ENCODE peak calls at places on chromosomes 13 and 19, in nine cellular contexts. One of them, this sample, is unnamed.

GRCh38 chr19:36028313-36029041 is 4.2 kb downstream of the CLIP3 start:
- DNase-seq in cardiac fibroblast: no peak
- DNase-seq in H7: peak
- DNase-seq in mammary epithelial cell: no peak
- DNase-seq in astrocyte of the spinal cord: no peak
- DNase-seq in ovary: no peak
- DNase-seq in breast epithelium: no peak
- DNase-seq in heart right ventricle: no peak
- DNase-seq in neuronal stem cell: no peak
- DNase-seq in this sample: no peak

GRCh38 chr13:27533155-27533643 is 82.8 kb upstream of the MTIF3 start:
- DNase-seq in cardiac fibroblast: peak
- DNase-seq in H7: peak
- DNase-seq in mammary epithelial cell: peak
- DNase-seq in astrocyte of the spinal cord: peak
- DNase-seq in ovary: peak
- DNase-seq in breast epithelium: peak
- DNase-seq in heart right ventricle: peak
- DNase-seq in neuronal stem cell: peak
- DNase-seq in this sample: peak

GRCh38 chr19:51372649-51373504 is at the start of gene NKG7:
- DNase-seq in cardiac fibroblast: no peak
- DNase-seq in H7: no peak
- DNase-seq in mammary epithelial cell: no peak
- DNase-seq in astrocyte of the spinal cord: no peak
- DNase-seq in ovary: no peak
- DNase-seq in breast epithelium: no peak
- DNase-seq in heart right ventricle: no peak
- DNase-seq in neuronal stem cell: no peak
- DNase-seq in this sample: no peak

GRCh38 chr19:16702123-16702522 is 17.5 kb upstream of the NWD1 start:
- DNase-seq in cardiac fibroblast: peak
- DNase-seq in H7: no peak
- DNase-seq in mammary epithelial cell: peak
- DNase-seq in astrocyte of the spinal cord: no peak
- DNase-seq in ovary: no peak
- DNase-seq in breast epithelium: peak
- DNase-seq in heart right ventricle: peak
- DNase-seq in neuronal stem cell: no peak
- DNase-seq in this sample: peak

GRCh38 chr19:17006579-17006978 is 20.0 kb downstream of the CPAMD8 start:
- DNase-seq in cardiac fibroblast: no peak
- DNase-seq in H7: no peak
- DNase-seq in mammary epithelial cell: no peak
- DNase-seq in astrocyte of the spinal cord: no peak
- DNase-seq in ovary: no peak
- DNase-seq in breast epithelium: no peak
- DNase-seq in heart right ventricle: no peak
- DNase-seq in neuronal stem cell: no peak
- DNase-seq in this sample: no peak

GRCh38 chr19:48708471-48708870 is 11.1 kb downstream of the MAMSTR start:
- DNase-seq in cardiac fibroblast: no peak
- DNase-seq in H7: peak
- DNase-seq in mammary epithelial cell: no peak
- DNase-seq in astrocyte of the spinal cord: no peak
- DNase-seq in ovary: no peak
- DNase-seq in breast epithelium: no peak
- DNase-seq in heart right ventricle: no peak
- DNase-seq in neuronal stem cell: no peak
- DNase-seq in this sample: no peak

GRCh38 chr13:35817642-35818576 is 313.3 kb downstream of the DCLK1 start:
- DNase-seq in cardiac fibroblast: no peak
- DNase-seq in H7: no peak
- DNase-seq in mammary epithelial cell: no peak
- DNase-seq in astrocyte of the spinal cord: no peak
- DNase-seq in ovary: no peak
- DNase-seq in breast epithelium: no peak
- DNase-seq in heart right ventricle: no peak
- DNase-seq in neuronal stem cell: no peak
- DNase-seq in this sample: no peak

GRCh38 chr13:41356788-41357187 is 45.7 kb downstream of the NAA16 start:
- DNase-seq in cardiac fibroblast: peak
- DNase-seq in H7: no peak
- DNase-seq in mammary epithelial cell: no peak
- DNase-seq in astrocyte of the spinal cord: no peak
- DNase-seq in ovary: no peak
- DNase-seq in breast epithelium: no peak
- DNase-seq in heart right ventricle: no peak
- DNase-seq in neuronal stem cell: no peak
- DNase-seq in this sample: no peak

GRCh38 chr13:33717775-33718174 is 100.2 kb upstream of the RFC3 start:
- DNase-seq in cardiac fibroblast: no peak
- DNase-seq in H7: no peak
- DNase-seq in mammary epithelial cell: no peak
- DNase-seq in astrocyte of the spinal cord: no peak
- DNase-seq in ovary: no peak
- DNase-seq in breast epithelium: no peak
- DNase-seq in heart right ventricle: no peak
- DNase-seq in neuronal stem cell: no peak
- DNase-seq in this sample: no peak

GRCh38 chr19:16516923-16517610 is 20.9 kb downstream of the C19orf44 start:
- DNase-seq in cardiac fibroblast: no peak
- DNase-seq in H7: peak
- DNase-seq in mammary epithelial cell: no peak
- DNase-seq in astrocyte of the spinal cord: no peak
- DNase-seq in ovary: no peak
- DNase-seq in breast epithelium: no peak
- DNase-seq in heart right ventricle: no peak
- DNase-seq in neuronal stem cell: no peak
- DNase-seq in this sample: no peak

GRCh38 chr19:28633223-28634030 is 579.5 kb downstream of the UQCRFS1 start:
- DNase-seq in cardiac fibroblast: peak
- DNase-seq in H7: peak
- DNase-seq in mammary epithelial cell: peak
- DNase-seq in astrocyte of the spinal cord: peak
- DNase-seq in ovary: no peak
- DNase-seq in breast epithelium: no peak
- DNase-seq in heart right ventricle: no peak
- DNase-seq in neuronal stem cell: peak
- DNase-seq in this sample: peak

GRCh38 chr13:29532821-29533220 is 62.7 kb downstream of the SLC7A1 start:
- DNase-seq in cardiac fibroblast: no peak
- DNase-seq in H7: no peak
- DNase-seq in mammary epithelial cell: no peak
- DNase-seq in astrocyte of the spinal cord: no peak
- DNase-seq in ovary: no peak
- DNase-seq in breast epithelium: peak
- DNase-seq in heart right ventricle: no peak
- DNase-seq in neuronal stem cell: no peak
- DNase-seq in this sample: no peak

GRCh38 chr13:108597943-108598342 is 31.5 kb upstream of the MYO16 start:
- DNase-seq in cardiac fibroblast: no peak
- DNase-seq in H7: no peak
- DNase-seq in mammary epithelial cell: peak
- DNase-seq in astrocyte of the spinal cord: no peak
- DNase-seq in ovary: no peak
- DNase-seq in breast epithelium: no peak
- DNase-seq in heart right ventricle: no peak
- DNase-seq in neuronal stem cell: no peak
- DNase-seq in this sample: no peak

GRCh38 chr19:17681505-17682125 is 6.5 kb downstream of the UNC13A start:
- DNase-seq in cardiac fibroblast: peak
- DNase-seq in H7: peak
- DNase-seq in mammary epithelial cell: no peak
- DNase-seq in astrocyte of the spinal cord: peak
- DNase-seq in ovary: peak
- DNase-seq in breast epithelium: no peak
- DNase-seq in heart right ventricle: peak
- DNase-seq in neuronal stem cell: no peak
- DNase-seq in this sample: no peak

DNA sequence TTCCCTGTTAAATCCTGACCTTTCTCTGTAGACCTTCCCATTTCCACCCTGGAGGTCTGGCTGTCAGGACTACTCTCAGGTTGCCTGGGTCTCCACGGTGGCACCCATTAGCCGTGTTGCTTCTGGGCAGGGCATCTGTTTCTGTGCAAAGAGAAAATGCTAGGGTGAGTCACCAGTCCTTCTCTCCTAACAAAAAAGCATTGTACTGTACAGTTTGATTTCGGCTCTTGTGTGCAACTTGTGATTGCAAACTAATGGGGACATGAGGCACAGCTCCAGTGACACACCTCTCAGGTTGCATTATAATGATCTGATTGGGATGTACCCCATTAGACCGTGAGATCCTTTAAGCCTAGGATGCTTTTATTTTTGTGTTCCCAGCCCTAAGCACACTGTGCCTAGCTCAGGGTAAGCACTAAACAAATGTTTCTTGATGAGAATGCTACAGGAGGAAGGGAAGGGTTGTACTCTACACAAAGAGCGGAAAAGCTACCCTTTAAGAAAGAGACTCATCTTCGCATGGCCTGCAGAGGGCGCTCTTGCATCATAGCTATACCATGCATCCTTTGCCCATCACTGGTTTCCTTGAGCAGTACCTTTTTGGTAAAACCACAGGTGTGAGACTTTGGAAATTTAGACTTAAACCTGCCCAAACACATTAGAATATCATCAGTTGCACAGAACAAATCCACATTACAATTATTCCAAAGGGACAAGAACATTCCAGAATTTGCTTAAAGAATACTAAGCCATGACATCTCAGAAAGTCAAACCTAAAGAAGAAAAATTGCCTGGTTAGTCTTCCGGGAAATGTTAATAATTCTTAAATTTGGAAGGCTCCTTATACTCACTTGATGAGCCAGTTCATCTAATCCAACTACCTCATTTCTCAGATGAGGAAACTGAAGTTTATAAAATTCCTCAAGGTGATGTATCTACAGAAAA is 20.3 kb upstream of the TRIM13 start:
- DNase-seq in cardiac fibroblast: peak
- DNase-seq in H7: peak
- DNase-seq in mammary epithelial cell: peak
- DNase-seq in astrocyte of the spinal cord: peak
- DNase-seq in ovary: peak
- DNase-seq in breast epithelium: no peak
- DNase-seq in heart right ventricle: peak
- DNase-seq in neuronal stem cell: peak
- DNase-seq in this sample: peak
- H3K4me3 ChIP-seq in cardiac fibroblast: no peak
- H3K4me3 ChIP-seq in H7: no peak
- H3K4me3 ChIP-seq in mammary epithelial cell: no peak
- H3K4me3 ChIP-seq in astrocyte of the spinal cord: no peak
- H3K4me3 ChIP-seq in ovary: no peak
- H3K4me3 ChIP-seq in breast epithelium: no peak
- H3K4me3 ChIP-seq in heart right ventricle: no peak
- H3K4me3 ChIP-seq in neuronal stem cell: no peak
- H3K4me3 ChIP-seq in this sample: no peak

GRCh38 chr13:97434417-97435296 is 688 bp downstream of the RAP2A start:
- DNase-seq in cardiac fibroblast: peak
- DNase-seq in H7: peak
- DNase-seq in mammary epithelial cell: peak
- DNase-seq in astrocyte of the spinal cord: peak
- DNase-seq in ovary: peak
- DNase-seq in breast epithelium: peak
- DNase-seq in heart right ventricle: peak
- DNase-seq in neuronal stem cell: peak
- DNase-seq in this sample: peak

GRCh38 chr13:97435297-97435682 is 1.3 kb downstream of the RAP2A start:
- DNase-seq in cardiac fibroblast: no peak
- DNase-seq in H7: no peak
- DNase-seq in mammary epithelial cell: no peak
- DNase-seq in astrocyte of the spinal cord: no peak
- DNase-seq in ovary: no peak
- DNase-seq in breast epithelium: no peak
- DNase-seq in heart right ventricle: no peak
- DNase-seq in neuronal stem cell: no peak
- DNase-seq in this sample: no peak

GRCh38 chr13:97435794-97436193 is 1.8 kb downstream of the RAP2A start:
- DNase-seq in cardiac fibroblast: peak
- DNase-seq in H7: no peak
- DNase-seq in mammary epithelial cell: no peak
- DNase-seq in astrocyte of the spinal cord: peak
- DNase-seq in ovary: no peak
- DNase-seq in breast epithelium: no peak
- DNase-seq in heart right ventricle: no peak
- DNase-seq in neuronal stem cell: no peak
- DNase-seq in this sample: no peak

GRCh38 chr13:97437729-97438128 is 3.8 kb downstream of the RAP2A start:
- DNase-seq in cardiac fibroblast: no peak
- DNase-seq in H7: no peak
- DNase-seq in mammary epithelial cell: no peak
- DNase-seq in astrocyte of the spinal cord: no peak
- DNase-seq in ovary: no peak
- DNase-seq in breast epithelium: no peak
- DNase-seq in heart right ventricle: no peak
- DNase-seq in neuronal stem cell: no peak
- DNase-seq in this sample: no peak

DNA sequence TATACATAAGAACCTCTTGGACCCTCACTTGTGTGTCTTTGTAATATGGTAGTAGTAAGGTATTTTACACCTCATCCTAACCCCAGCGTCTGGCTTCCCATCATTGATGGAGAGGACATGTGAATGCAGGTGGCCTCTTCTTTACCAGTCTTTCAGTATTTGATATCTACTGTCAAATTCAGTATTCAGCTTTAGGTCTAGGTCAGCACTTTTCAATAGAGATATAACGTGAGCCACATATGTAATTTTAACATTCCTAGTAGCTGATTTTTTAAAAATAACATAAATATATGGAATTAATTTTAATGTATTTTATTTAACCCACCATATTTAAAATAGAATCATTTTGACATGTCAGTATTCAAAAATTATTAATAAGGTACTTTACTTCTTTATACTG is 2.9 kb downstream of the RAP2A start:
- DNase-seq in cardiac fibroblast: no peak
- DNase-seq in H7: no peak
- DNase-seq in mammary epithelial cell: no peak
- DNase-seq in astrocyte of the spinal cord: no peak
- DNase-seq in ovary: no peak
- DNase-seq in breast epithelium: no peak
- DNase-seq in heart right ventricle: no peak
- DNase-seq in neuronal stem cell: no peak
- DNase-seq in this sample: no peak
- H3K4me3 ChIP-seq in cardiac fibroblast: peak
- H3K4me3 ChIP-seq in H7: no peak
- H3K4me3 ChIP-seq in mammary epithelial cell: peak
- H3K4me3 ChIP-seq in astrocyte of the spinal cord: no peak
- H3K4me3 ChIP-seq in ovary: no peak
- H3K4me3 ChIP-seq in breast epithelium: no peak
- H3K4me3 ChIP-seq in heart right ventricle: peak
- H3K4me3 ChIP-seq in neuronal stem cell: no peak
- H3K4me3 ChIP-seq in this sample: peak

GRCh38 chr19:45976180-45976579 is 2.5 kb upstream of the NOVA2 start:
- DNase-seq in cardiac fibroblast: peak
- DNase-seq in H7: no peak
- DNase-seq in mammary epithelial cell: no peak
- DNase-seq in astrocyte of the spinal cord: no peak
- DNase-seq in ovary: no peak
- DNase-seq in breast epithelium: no peak
- DNase-seq in heart right ventricle: no peak
- DNase-seq in neuronal stem cell: no peak
- DNase-seq in this sample: no peak
- H3K4me3 ChIP-seq in cardiac fibroblast: no peak
- H3K4me3 ChIP-seq in H7: no peak
- H3K4me3 ChIP-seq in mammary epithelial cell: no peak
- H3K4me3 ChIP-seq in astrocyte of the spinal cord: no peak
- H3K4me3 ChIP-seq in ovary: no peak
- H3K4me3 ChIP-seq in breast epithelium: no peak
- H3K4me3 ChIP-seq in heart right ventricle: no peak
- H3K4me3 ChIP-seq in neuronal stem cell: no peak
- H3K4me3 ChIP-seq in this sample: no peak

GRCh38 chr13:61339054-61339621 is 76.5 kb downstream of the PCDH20 start:
- DNase-seq in cardiac fibroblast: no peak
- DNase-seq in H7: no peak
- DNase-seq in mammary epithelial cell: no peak
- DNase-seq in astrocyte of the spinal cord: no peak
- DNase-seq in ovary: no peak
- DNase-seq in breast epithelium: no peak
- DNase-seq in heart right ventricle: no peak
- DNase-seq in neuronal stem cell: no peak
- DNase-seq in this sample: no peak
- H3K4me3 ChIP-seq in cardiac fibroblast: no peak
- H3K4me3 ChIP-seq in H7: no peak
- H3K4me3 ChIP-seq in mammary epithelial cell: no peak
- H3K4me3 ChIP-seq in astrocyte of the spinal cord: no peak
- H3K4me3 ChIP-seq in ovary: no peak
- H3K4me3 ChIP-seq in breast epithelium: no peak
- H3K4me3 ChIP-seq in heart right ventricle: no peak
- H3K4me3 ChIP-seq in neuronal stem cell: no peak
- H3K4me3 ChIP-seq in this sample: no peak

This sample was measured in esophagus muscularis mucosa.